ENCODE peak calls at places on chromosomes 12 and 14, in seven cellular contexts. W is stimulated activated naive CD8-positive, alpha-beta T cell treated with anti-CD3 and anti-CD28 coated beads, Interleukin-15, amount 100 ng/mL, for 72 hours; C is upper lobe of left lung; V is astrocyte of the cerebellum; E is psoas muscle; T is activated CD4-positive, alpha-beta T cell treated with anti-CD3 and anti-CD28 coated beads for 24 hours; R is germinal center. M is an unnamed sample.
A peak's percentile ranks its signal among the peaks of the same experiment; 100 is the strongest.

GRCh38 chr14:95452890-95453712 is 63.3 kb downstream of the SYNE3 start:
- DNase-seq in W (no peak), C (no peak), V (no peak), E (no peak), T (no peak), R (no peak), M (no peak)

GRCh38 chr14:101355284-101355683 is 206.0 kb upstream of the DIO3 start:
- DNase-seq in W (no peak), C (no peak), V (no peak), E (no peak), T (no peak), R (no peak), M (no peak)

GRCh38 chr12:27342551-27342950 is 9.9 kb downstream of the BMAL2 start:
- DNase-seq in W (no peak), C (no peak), V (no peak), E (no peak), T (no peak), R (no peak), M (no peak)

GRCh38 chr12:45655753-45656152 is 73.8 kb upstream of the ARID2 start:
- DNase-seq in W (no peak), C (no peak), V (no peak), E (no peak), T (no peak), R (no peak), M (no peak)

GRCh38 chr12:113061061-113061694 is 4.6 kb downstream of the DTX1 start:
- DNase-seq in W (no peak), C (no peak), V (no peak), E (no peak), T (no peak), R (no peak), M (no peak)

GRCh38 chr12:122854554-122854953 is 19.3 kb downstream of the HIP1R start:
- DNase-seq in W (no peak), C (no peak), V (no peak), E (no peak), T (no peak), R (no peak), M (no peak)

GRCh38 chr12:11875414-11875935 is 195.3 kb upstream of the BCL2L14 start:
- DNase-seq in W (peak; percentile 20), C (no peak), V (no peak), E (no peak), T (peak; percentile 18), R (no peak), M (no peak)

GRCh38 chr12:64099430-64099829 is 122.7 kb downstream of the KICS2 start:
- DNase-seq in W (no peak), C (no peak), V (peak; percentile 94), E (peak; percentile 57), T (no peak), R (no peak), M (peak; percentile 81)

GRCh38 chr14:89041245-89041585 is 216.8 kb downstream of the TTC8 start:
- DNase-seq in W (no peak), C (peak; percentile 34), V (no peak), E (peak; percentile 23), T (no peak), R (no peak), M (no peak)

GRCh38 chr12:52175411-52176350 is 16.1 kb downstream of the KRT80 start:
- DNase-seq in W (no peak), C (no peak), V (no peak), E (no peak), T (no peak), R (no peak), M (no peak)

GRCh38 chr12:77751939-77752338 is 78.8 kb upstream of the NAV3 start:
- DNase-seq in W (no peak), C (no peak), V (peak; percentile 81), E (no peak), T (no peak), R (no peak), M (peak; percentile 22)

GRCh38 chr14:26598081-26598671 is 343 bp upstream of the NOVA1 start:
- DNase-seq in W (no peak), C (peak; percentile 91), V (peak; percentile 87), E (peak; percentile 80), T (no peak), R (no peak), M (peak; percentile 47)

GRCh38 chr12:25200703-25201102 is 5.7 kb downstream of the ETFRF1 start:
- DNase-seq in W (no peak), C (no peak), V (peak; percentile 40), E (no peak), T (no peak), R (no peak), M (peak; percentile 18)

GRCh38 chr14:29370024-29370423 is 557.6 kb downstream of the PRKD1 start:
- DNase-seq in W (no peak), C (no peak), V (no peak), E (no peak), T (no peak), R (no peak), M (no peak)

GRCh38 chr12:121519227-121519626 is 61.6 kb downstream of the KDM2B start:
- DNase-seq in W (no peak), C (no peak), V (no peak), E (no peak), T (no peak), R (no peak), M (no peak)

GRCh38 chr12:130013771-130014484 is 110.1 kb upstream of the TMEM132D start:
- DNase-seq in W (peak; percentile 44), C (peak; percentile 70), V (peak; percentile 8), E (peak; percentile 31), T (peak; percentile 18), R (peak; percentile 60), M (no peak)

GRCh38 chr12:109203480-109203879 is 87.1 kb downstream of the ACACB start:
- DNase-seq in W (no peak), C (no peak), V (no peak), E (no peak), T (no peak), R (no peak), M (no peak)

GRCh38 chr14:30240002-30240401 is 312.4 kb upstream of the PRKD1 start:
- DNase-seq in W (no peak), C (no peak), V (no peak), E (no peak), T (no peak), R (no peak), M (no peak)

GRCh38 chr12:49942921-49943662 is 7.4 kb upstream of the AQP2 start:
- DNase-seq in W (no peak), C (no peak), V (no peak), E (no peak), T (no peak), R (no peak), M (no peak)

GRCh38 chr12:127143020-127143419 is 1124.0 kb upstream of the TMEM132C start:
- DNase-seq in W (no peak), C (no peak), V (no peak), E (no peak), T (no peak), R (no peak), M (no peak)

GRCh38 chr12:4858385-4858784 is 51.3 kb upstream of the KCNA1 start:
- DNase-seq in W (no peak), C (no peak), V (no peak), E (no peak), T (no peak), R (no peak), M (no peak)

GRCh38 chr12:65965358-65965757 is 141.1 kb downstream of the HMGA2 start:
- DNase-seq in W (no peak), C (no peak), V (peak; percentile 71), E (no peak), T (no peak), R (no peak), M (peak; percentile 60)

GRCh38 chr12:5138256-5138655 is 94.6 kb downstream of the KCNA5 start:
- DNase-seq in W (no peak), C (no peak), V (no peak), E (no peak), T (no peak), R (no peak), M (no peak)

GRCh38 chr12:106193404-106194215 is 54.2 kb downstream of the CKAP4 start:
- DNase-seq in W (no peak), C (no peak), V (no peak), E (no peak), T (no peak), R (no peak), M (no peak)

GRCh38 chr12:13941258-13942249 is 39.8 kb downstream of the GRIN2B start:
- DNase-seq in W (peak; percentile 1), C (no peak), V (peak; percentile 11), E (no peak), T (no peak), R (peak; percentile 25), M (no peak)

GRCh38 chr12:3727877-3728632 is 24.9 kb downstream of the CRACR2A start:
- DNase-seq in W (peak; percentile 20), C (no peak), V (no peak), E (no peak), T (no peak), R (no peak), M (no peak)

GRCh38 chr12:52971701-52972329 is 22.9 kb downstream of the KRT18 start:
- DNase-seq in W (no peak), C (no peak), V (no peak), E (no peak), T (no peak), R (no peak), M (no peak)

GRCh38 chr14:50829472-50830043 is 1.4 kb downstream of the NIN start:
- DNase-seq in W (no peak), C (no peak), V (no peak), E (no peak), T (no peak), R (no peak), M (no peak)

GRCh38 chr14:26888592-26888991 is 290.8 kb upstream of the NOVA1 start:
- DNase-seq in W (no peak), C (no peak), V (no peak), E (no peak), T (no peak), R (no peak), M (no peak)

M was measured in non-pigmented ciliary epithelial cell.